ENCODE peak calls at places on chromosomes 12 and 14, in four cellular contexts. K is K562, J is SK-N-SH, O is GM12892. D is an unnamed sample.

GRCh38 chr12:131454418-131455217 is 256.3 kb upstream of the SFSWAP start:
- DNase-seq in K (peak; percentile 77), J (peak; percentile 90), O (peak; percentile 57), D (peak; percentile 67)

GRCh38 chr14:34699873-34700621 is 14.3 kb downstream of the CFL2 start:
- DNase-seq in K (no peak), J (peak; percentile 43), O (no peak), D (no peak)

GRCh38 chr12:6228535-6229223 is 28.5 kb downstream of the CD9 start:
- DNase-seq in K (no peak), J (no peak), O (no peak), D (no peak)

GRCh38 chr12:122519418-122519817 is 7.3 kb downstream of the RSRC2 start:
- DNase-seq in K (no peak), J (no peak), O (no peak), D (no peak)

GRCh38 chr14:39109893-39110715 is 4.0 kb upstream of the GEMIN2 start:
- DNase-seq in K (no peak), J (no peak), O (no peak), D (no peak)

GRCh38 chr12:62014330-62014729 is 245.9 kb upstream of the USP15 start:
- DNase-seq in K (no peak), J (no peak), O (no peak), D (no peak)

GRCh38 chr14:50778757-50779483 is 52.0 kb downstream of the NIN start:
- DNase-seq in K (no peak), J (no peak), O (no peak), D (no peak)

GRCh38 chr14:28142400-28143015 is 624.1 kb upstream of the FOXG1 start:
- DNase-seq in K (no peak), J (peak; percentile 38), O (no peak), D (no peak)

GRCh38 chr14:104601786-104602185 is 2.8 kb downstream of the TMEM179 start:
- DNase-seq in K (no peak), J (peak; percentile 89), O (no peak), D (no peak)

GRCh38 chr12:58537278-58537677 is 383.0 kb downstream of the LRIG3 start:
- DNase-seq in K (no peak), J (no peak), O (no peak), D (no peak)

GRCh38 chr14:89146291-89146690 is 270.7 kb downstream of the FOXN3 start:
- DNase-seq in K (no peak), J (no peak), O (no peak), D (no peak)

GRCh38 chr12:50246159-50246865 is 37.0 kb downstream of the LIMA1 start:
- DNase-seq in K (no peak), J (no peak), O (no peak), D (no peak)

GRCh38 chr12:44546037-44546436 is 330.1 kb downstream of the NELL2 start:
- DNase-seq in K (no peak), J (no peak), O (no peak), D (no peak)

GRCh38 chr14:77290705-77291104 is 19.7 kb upstream of the NGB start:
- DNase-seq in K (no peak), J (no peak), O (no peak), D (no peak)

GRCh38 chr12:100153131-100153530 is 10.5 kb upstream of the BLTP3B start:
- DNase-seq in K (no peak), J (no peak), O (no peak), D (no peak)

GRCh38 chr14:88798161-88798560 is 5.4 kb upstream of the EML5 start:
- DNase-seq in K (no peak), J (no peak), O (no peak), D (no peak)

GRCh38 chr12:3832738-3833137 is 40.5 kb downstream of the PARP11 start:
- DNase-seq in K (no peak), J (no peak), O (no peak), D (no peak)

GRCh38 chr14:79568566-79568965 is 642.7 kb downstream of the DIO2 start:
- DNase-seq in K (no peak), J (no peak), O (no peak), D (no peak)

GRCh38 chr12:32507559-32508276 is 108.4 kb downstream of the FGD4 start:
- DNase-seq in K (no peak), J (no peak), O (no peak), D (no peak)

GRCh38 chr14:104870368-104871144 is 5.5 kb downstream of the CEP170B start:
- DNase-seq in K (no peak), J (peak; percentile 80), O (no peak), D (no peak)

GRCh38 chr12:116959845-116960514 is 49.2 kb downstream of the FBXW8 start:
- DNase-seq in K (no peak), J (peak; percentile 58), O (peak; percentile 24), D (peak; percentile 38)

GRCh38 chr12:102959391-102959790 is 1.9 kb downstream of the ASCL1 start:
- DNase-seq in K (no peak), J (no peak), O (no peak), D (no peak)

GRCh38 chr14:52876311-52876710 is 74.5 kb downstream of the FERMT2 start:
- DNase-seq in K (no peak), J (no peak), O (no peak), D (no peak)

GRCh38 chr12:38113991-38114390 is 202.6 kb upstream of the ALG10B start:
- DNase-seq in K (no peak), J (no peak), O (no peak), D (no peak)

GRCh38 chr12:19288603-19289244 is 150.6 kb upstream of the AEBP2 start:
- DNase-seq in K (peak; percentile 11), J (peak; percentile 51), O (no peak), D (no peak)

GRCh38 chr14:38120109-38120508 is 87.6 kb upstream of the SSTR1 start:
- DNase-seq in K (no peak), J (no peak), O (no peak), D (no peak)

GRCh38 chr14:81464253-81465001 is 64.3 kb upstream of the STON2 start:
- DNase-seq in K (peak; percentile 41), J (peak; percentile 66), O (peak; percentile 27), D (peak; percentile 39)

GRCh38 chr12:94289551-94290312 is 141.4 kb downstream of the PLXNC1 start:
- DNase-seq in K (no peak), J (no peak), O (no peak), D (no peak)

GRCh38 chr14:68975667-68976066 is 3.4 kb downstream of the ACTN1 start:
- DNase-seq in K (no peak), J (no peak), O (no peak), D (no peak)

GRCh38 chr12:27542628-27543027 is 18.6 kb downstream of the PPFIBP1 start:
- DNase-seq in K (no peak), J (no peak), O (no peak), D (no peak)

GRCh38 chr14:32342151-32342853 is 13.2 kb downstream of the AKAP6 start:
- DNase-seq in K (no peak), J (no peak), O (no peak), D (no peak)

GRCh38 chr12:27034607-27035293 is 12.4 kb downstream of the MED21 start:
- DNase-seq in K (no peak), J (no peak), O (no peak), D (no peak)

GRCh38 chr12:39990122-39991101 is 115.5 kb downstream of the SLC2A13 start:
- DNase-seq in K (peak; percentile 49), J (peak; percentile 62), O (no peak), D (peak; percentile 22)
- TF ChIP-seq TAF1 in K (no peak), J (no peak), O (no peak), D (no peak)

DNA sequence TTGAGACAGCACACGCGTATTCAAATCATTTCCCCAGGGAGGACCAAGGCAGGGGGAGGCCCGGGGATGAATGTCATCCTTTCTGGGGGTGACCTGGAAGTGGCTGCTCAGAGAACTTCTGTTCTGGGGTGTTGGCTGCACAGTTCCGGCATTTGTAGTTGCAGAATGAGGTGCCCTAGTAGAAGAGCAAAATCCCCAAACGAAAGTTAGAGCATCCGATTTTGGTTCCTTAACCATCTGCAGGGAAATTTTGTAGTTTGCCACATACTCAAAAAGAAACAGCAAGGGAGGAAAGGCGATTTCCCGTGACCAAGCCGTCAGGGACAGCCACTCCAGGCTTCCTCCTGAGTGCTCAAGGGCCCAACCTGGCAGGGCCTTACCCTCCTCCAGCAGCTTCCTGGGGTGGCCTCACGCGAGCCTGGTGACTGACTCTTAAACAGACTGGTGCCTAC is 13.0 kb upstream of the TRAF3 start:
- DNase-seq in K (no peak), J (no peak), O (peak; percentile 64), D (peak; percentile 61)
- TF ChIP-seq POLR2AphosphoS5 in K (no peak), J (no peak), O (no peak), D (no peak)

GRCh38 chr12:53543539-53543938 is 36.3 kb upstream of the NPFF start:
- DNase-seq in K (peak; percentile 42), J (peak; percentile 70), O (peak; percentile 48), D (peak; percentile 56)

GRCh38 chr12:53539526-53539925 is 32.2 kb upstream of the NPFF start:
- DNase-seq in K (no peak), J (no peak), O (no peak), D (no peak)

GRCh38 chr12:53536962-53537361 is 29.7 kb upstream of the NPFF start:
- DNase-seq in K (no peak), J (no peak), O (no peak), D (no peak)

GRCh38 chr12:53533476-53533875 is 26.2 kb upstream of the NPFF start:
- DNase-seq in K (no peak), J (no peak), O (no peak), D (no peak)

GRCh38 chr12:53538209-53538689 is 31.0 kb upstream of the NPFF start:
- DNase-seq in K (no peak), J (no peak), O (no peak), D (no peak)
- TF ChIP-seq TAF1 in K (no peak), J (no peak), O (no peak), D (no peak)

GRCh38 chr14:93984070-93984469 is 7.7 kb upstream of the ASB2 start:
- DNase-seq in K (no peak), J (no peak), O (no peak), D (no peak)

GRCh38 chr14:93987376-93987775 is 9.7 kb upstream of the CCDC197 start:
- DNase-seq in K (no peak), J (no peak), O (no peak), D (no peak)

GRCh38 chr14:93986972-93987371 is 10.1 kb upstream of the CCDC197 start:
- DNase-seq in K (no peak), J (no peak), O (no peak), D (no peak)

GRCh38 chr14:93982684-93983007 is 6.3 kb upstream of the ASB2 start:
- DNase-seq in K (no peak), J (no peak), O (no peak), D (no peak)

GRCh38 chr14:93984987-93985410 is 8.6 kb upstream of the ASB2 start:
- DNase-seq in K (peak; percentile 22), J (peak; percentile 47), O (no peak), D (no peak)
- TF ChIP-seq POLR2AphosphoS5 in K (no peak), J (no peak), O (no peak), D (no peak)

GRCh38 chr12:96421014-96421413 is 20.8 kb upstream of the CDK17 start:
- DNase-seq in K (no peak), J (no peak), O (no peak), D (no peak)
- TF ChIP-seq TAF1 in K (no peak), J (no peak), O (no peak), D (no peak)

GRCh38 chr14:99702115-99702514 is 18.0 kb downstream of the CYP46A1 start:
- DNase-seq in K (no peak), J (no peak), O (no peak), D (no peak)
- TF ChIP-seq POLR2AphosphoS5 in K (no peak), J (no peak), O (no peak), D (no peak)

D was measured in GM12891.